ENCODE peak calls at places on chromosomes 1 and 21, in nine cellular contexts. J is mammary epithelial cell, I is upper lobe of right lung, Y is GM23338, X is pancreas, P is ovary, C is body of pancreas, V is suprapubic skin, N is left ventricle myocardium inferior. H is an unnamed sample.

GRCh38 chr1:173405758-173406344 is 71.3 kb upstream of the PRDX6 start:
- DNase-seq in J (peak; percentile 86), I (no peak), Y (no peak), X (no peak), P (no peak), C (no peak), V (no peak), N (no peak), H (no peak)

GRCh38 chr1:94084085-94084484 is 36.9 kb downstream of the ABCA4 start:
- DNase-seq in J (no peak), I (no peak), Y (no peak), X (no peak), P (no peak), C (no peak), V (no peak), N (no peak), H (no peak)

GRCh38 chr1:45518910-45519309 is 2.8 kb downstream of the PRDX1 start:
- DNase-seq in J (no peak), I (no peak), Y (no peak), X (no peak), P (no peak), C (no peak), V (no peak), N (no peak), H (peak; percentile 31)

GRCh38 chr1:30749691-30750583 is 7.6 kb downstream of the LAPTM5 start:
- DNase-seq in J (no peak), I (no peak), Y (no peak), X (no peak), P (no peak), C (peak; percentile 29), V (no peak), N (no peak), H (no peak)

GRCh38 chr1:204858381-204858821 is 12.3 kb upstream of the NFASC start:
- DNase-seq in J (no peak), I (no peak), Y (peak; percentile 49), X (no peak), P (no peak), C (peak; percentile 16), V (no peak), N (no peak), H (no peak)

GRCh38 chr21:28971171-28971570 is 21.5 kb downstream of the LTN1 start:
- DNase-seq in J (no peak), I (no peak), Y (peak; percentile 16), X (no peak), P (no peak), C (no peak), V (no peak), N (no peak), H (no peak)

GRCh38 chr1:181077576-181078242 is 10.8 kb upstream of the IER5 start:
- DNase-seq in J (no peak), I (no peak), Y (no peak), X (no peak), P (no peak), C (no peak), V (no peak), N (no peak), H (no peak)

GRCh38 chr1:207321790-207322530 is 482 bp downstream of the CD55 start:
- DNase-seq in J (no peak), I (no peak), Y (peak; percentile 55), X (no peak), P (no peak), C (no peak), V (no peak), N (no peak), H (peak; percentile 32)

GRCh38 chr21:33115586-33116541 is 45.9 kb downstream of the OLIG1 start:
- DNase-seq in J (no peak), I (no peak), Y (no peak), X (peak; percentile 28), P (no peak), C (peak; percentile 35), V (no peak), N (no peak), H (no peak)

GRCh38 chr1:15849775-15850449 is 2.4 kb downstream of the SPEN start:
- DNase-seq in J (peak; percentile 57), I (no peak), Y (peak; percentile 89), X (peak; percentile 42), P (peak; percentile 54), C (peak; percentile 61), V (peak; percentile 71), N (peak; percentile 31), H (peak; percentile 42)

GRCh38 chr21:28516996-28517592 is 475.6 kb downstream of the LTN1 start:
- DNase-seq in J (peak; percentile 47), I (peak; percentile 75), Y (peak; percentile 92), X (peak; percentile 62), P (peak; percentile 40), C (peak; percentile 82), V (peak; percentile 62), N (peak; percentile 64), H (peak; percentile 68)

GRCh38 chr1:210697185-210697584 is 368.5 kb downstream of the HHAT start:
- DNase-seq in J (no peak), I (no peak), Y (peak; percentile 6), X (no peak), P (no peak), C (no peak), V (no peak), N (no peak), H (no peak)

GRCh38 chr1:86758570-86758969 is 54.2 kb downstream of the SH3GLB1 start:
- DNase-seq in J (no peak), I (no peak), Y (no peak), X (peak; percentile 42), P (no peak), C (peak; percentile 69), V (no peak), N (no peak), H (no peak)

GRCh38 chr1:31551206-31551605 is 25.1 kb upstream of the TINAGL1 start:
- DNase-seq in J (no peak), I (no peak), Y (no peak), X (no peak), P (no peak), C (no peak), V (no peak), N (no peak), H (no peak)

GRCh38 chr1:203271018-203271743 is 34.1 kb upstream of the BTG2 start:
- DNase-seq in J (peak; percentile 51), I (peak; percentile 72), Y (peak; percentile 71), X (peak; percentile 57), P (peak; percentile 79), C (peak; percentile 88), V (no peak), N (peak; percentile 44), H (peak; percentile 86)

GRCh38 chr1:16236091-16236494 is 890 bp downstream of the CPLANE2 start:
- DNase-seq in J (peak; percentile 64), I (peak; percentile 72), Y (peak; percentile 66), X (no peak), P (no peak), C (peak; percentile 60), V (no peak), N (no peak), H (peak; percentile 83)

DNA sequence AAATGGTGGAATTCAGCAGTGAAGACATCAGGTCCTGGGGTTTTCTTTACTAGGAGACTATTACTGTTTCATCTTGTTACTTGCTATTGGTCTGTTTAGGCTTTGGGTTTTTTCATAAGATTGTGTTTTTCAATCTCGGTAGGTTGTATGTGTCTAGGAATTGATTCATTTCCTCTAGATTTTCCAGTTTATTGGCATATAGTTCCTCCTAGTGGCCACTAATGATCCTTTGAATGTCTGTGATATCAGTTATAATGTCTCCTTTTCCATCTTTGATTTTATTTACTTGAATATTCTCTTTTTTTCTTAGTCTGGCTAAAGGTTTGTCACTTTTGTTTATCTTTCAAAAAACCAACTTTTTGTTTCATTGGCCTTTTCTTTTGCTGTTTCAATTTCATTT is 233.0 kb downstream of the RWDD3 start:
- DNase-seq in J (no peak), I (no peak), Y (peak; percentile 11), X (no peak), P (no peak), C (no peak), V (no peak), N (no peak), H (no peak)
- TF ChIP-seq CTCF in J (peak; percentile 21), I (no peak), Y (no peak), X (peak; percentile 7), P (no peak), C (no peak), V (no peak), N (peak; percentile 47), H (no peak)

DNA sequence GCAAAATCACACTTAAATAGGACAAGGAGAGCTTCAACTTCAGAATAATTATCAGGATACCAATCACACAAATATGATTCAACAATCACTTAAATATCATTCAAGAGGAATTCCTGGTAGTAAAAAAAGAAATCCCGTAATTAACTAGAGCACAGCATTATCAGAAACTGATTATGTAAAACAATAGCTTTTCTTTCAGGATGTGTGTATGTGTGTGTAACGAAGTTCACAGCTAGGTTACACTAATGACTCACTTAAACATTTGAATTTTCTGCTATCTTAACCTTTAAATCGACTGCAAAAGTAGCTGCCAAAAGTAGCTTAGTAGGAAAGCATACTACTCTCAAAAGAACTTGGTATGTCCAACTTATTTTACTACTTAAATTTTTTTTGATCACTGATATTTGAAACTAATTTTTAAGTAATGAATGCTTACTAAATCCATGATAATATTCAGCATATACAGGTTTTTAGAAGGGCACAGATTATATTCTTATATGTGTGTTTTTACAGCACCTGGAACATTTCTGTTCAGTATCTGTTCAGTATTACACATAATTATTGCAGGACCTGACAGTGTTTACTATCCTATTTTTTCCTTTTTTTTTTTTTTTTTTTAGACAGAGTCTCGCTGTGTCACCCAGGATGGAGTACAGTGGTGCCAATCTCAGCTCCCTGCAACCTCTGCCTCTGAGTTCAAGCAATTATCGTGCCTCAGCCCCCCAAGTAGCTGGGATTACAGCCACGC is 4.2 kb downstream of the RERE start:
- DNase-seq in J (peak; percentile 24), I (no peak), Y (no peak), X (no peak), P (no peak), C (no peak), V (peak; percentile 8), N (no peak), H (no peak)
- H3K4me1 ChIP-seq in J (peaks cover 32% of the 10 kb centered on the region), I (peaks cover 19% of the 10 kb centered on the region), Y (peaks cover 19% of the 10 kb centered on the region), X (peaks cover 11% of the 10 kb centered on the region), P (no peaks in the 10 kb centered on the region), C (peaks cover 28% of the 10 kb centered on the region), V (peaks cover 33% of the 10 kb centered on the region), N (peaks cover 54% of the 10 kb centered on the region), H (peaks cover 13% of the 10 kb centered on the region)

GRCh38 chr1:116699605-116700004 is 32.1 kb upstream of the IGSF3 start:
- DNase-seq in J (no peak), I (no peak), Y (no peak), X (no peak), P (no peak), C (no peak), V (no peak), N (no peak), H (no peak)
- H3K4me3 ChIP-seq in J (no peak overlapping the region), I (no peak overlapping the region), Y (no peak overlapping the region), X (no peak overlapping the region), P (no peak overlapping the region), C (no peak overlapping the region), V (no peak overlapping the region), N (no peak overlapping the region), H (no peak overlapping the region)

DNA sequence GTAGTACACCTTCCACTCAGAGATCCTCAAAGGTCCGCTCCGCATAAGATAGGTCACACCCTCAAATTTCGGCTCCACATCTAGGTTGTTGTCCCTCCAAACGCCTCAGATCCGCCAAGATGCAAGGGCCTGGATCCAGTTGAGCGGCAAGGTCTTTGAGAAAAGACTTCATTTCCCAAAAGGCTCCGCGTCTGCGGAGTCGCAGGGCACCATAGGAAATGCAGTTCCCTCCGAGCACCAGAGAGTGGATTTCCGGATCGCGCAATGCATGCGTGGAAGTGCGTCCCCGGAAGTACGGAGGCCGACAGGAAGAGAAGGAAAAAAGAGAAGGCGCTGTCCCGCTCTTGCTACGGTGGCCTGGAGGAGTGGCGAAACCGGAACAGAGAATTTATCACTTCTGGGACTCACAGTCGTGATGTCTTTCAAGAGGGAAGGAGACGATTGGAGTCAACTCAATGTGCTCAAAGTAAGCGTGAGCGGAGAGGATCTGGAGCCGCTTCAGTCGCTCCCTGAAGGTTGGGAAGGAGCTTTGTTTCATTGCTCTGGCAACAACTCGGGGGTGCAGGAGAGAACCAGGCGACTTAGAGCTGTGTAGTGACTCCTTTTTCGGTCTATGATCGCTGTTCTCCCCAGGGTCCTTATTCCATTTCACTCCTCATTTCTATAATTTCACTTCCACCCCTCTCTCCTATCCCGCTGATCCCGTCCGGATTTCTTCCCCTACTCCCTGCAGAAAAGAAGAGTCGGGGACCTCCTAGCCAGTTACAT is at the start of the genes LYSMD1 and SCNM1:
- DNase-seq in J (peak; percentile 99), I (peak; percentile 96), Y (peak; percentile 99), X (peak; percentile 96), P (peak; percentile 97), C (peak; percentile 99), V (peak; percentile 99), N (peak; percentile 95), H (peak; percentile 97)
- TF ChIP-seq CTCF in J (peak; percentile 0), I (no peak), Y (no peak), X (no peak), P (no peak), C (no peak), V (peak; percentile 6), N (peak; percentile 30), H (peak; percentile 34)

H was measured in thyroid gland.